ENCODE peak calls at places on chromosomes 1 and 21, in five cellular contexts. D, K, C, U and F are unnamed samples.

GRCh38 chr1:232221790-232222499 is 408.0 kb downstream of the SIPA1L2 start:
- DNase-seq in D (no peak), K (no peak), C (no peak), U (no peak), F (no peak)

GRCh38 chr1:156371553-156372264 is 2.7 kb downstream of the RHBG start:
- DNase-seq in D (no peak), K (peak), C (no peak), U (no peak), F (no peak)

GRCh38 chr1:1157033-1157365 is 16.7 kb upstream of the TTLL10 start:
- DNase-seq in D (no peak), K (no peak), C (no peak), U (no peak), F (no peak)

GRCh38 chr1:229199892-229200291 is 71.0 kb upstream of the RAB4A start:
- DNase-seq in D (peak), K (no peak), C (peak), U (no peak), F (no peak)

GRCh38 chr1:74523873-74524480 is 11.6 kb upstream of the LRRC53 start:
- DNase-seq in D (no peak), K (no peak), C (no peak), U (no peak), F (no peak)

GRCh38 chr1:209220048-209220524 is 363.4 kb upstream of the CAMK1G start:
- DNase-seq in D (no peak), K (no peak), C (no peak), U (no peak), F (no peak)

GRCh38 chr1:1305300-1306069 is 2.2 kb downstream of the ACAP3 start:
- DNase-seq in D (peak), K (peak), C (peak), U (no peak), F (peak)

GRCh38 chr21:30590297-30590696 is at the start of gene KRTAP22-2:
- DNase-seq in D (no peak), K (no peak), C (no peak), U (no peak), F (no peak)

GRCh38 chr1:12619396-12620141 is 1.6 kb upstream of the DHRS3 start:
- DNase-seq in D (peak), K (peak), C (peak), U (no peak), F (no peak)

GRCh38 chr1:59214764-59215208 is 82.1 kb upstream of the FGGY start:
- DNase-seq in D (no peak), K (peak), C (no peak), U (no peak), F (no peak)

GRCh38 chr1:77188770-77189169 is 30.5 kb downstream of the PIGK start:
- DNase-seq in D (no peak), K (no peak), C (no peak), U (no peak), F (no peak)

GRCh38 chr1:163877016-163877415 is 555.3 kb downstream of the NUF2 start:
- DNase-seq in D (no peak), K (no peak), C (no peak), U (no peak), F (no peak)

GRCh38 chr1:181104042-181104789 is 15.7 kb downstream of the IER5 start:
- DNase-seq in D (no peak), K (no peak), C (no peak), U (no peak), F (no peak)

GRCh38 chr1:21626921-21627339 is 42.2 kb downstream of the RAP1GAP start:
- DNase-seq in D (no peak), K (no peak), C (no peak), U (no peak), F (no peak)

GRCh38 chr1:202505356-202505755 is 156.9 kb downstream of the PPP1R12B start:
- DNase-seq in D (no peak), K (no peak), C (no peak), U (no peak), F (no peak)

GRCh38 chr21:31908106-31909031 is 35.5 kb downstream of the HUNK start:
- DNase-seq in D (no peak), K (peak), C (no peak), U (no peak), F (no peak)

GRCh38 chr1:57632401-57632800 is 208.5 kb upstream of the DAB1 start:
- DNase-seq in D (no peak), K (no peak), C (no peak), U (no peak), F (no peak)

GRCh38 chr21:42677339-42678117 is 24.1 kb downstream of the PDE9A start:
- DNase-seq in D (no peak), K (no peak), C (no peak), U (no peak), F (no peak)

GRCh38 chr1:180581635-180582039 is 22.9 kb downstream of the OVAAL start:
- DNase-seq in D (no peak), K (no peak), C (peak), U (no peak), F (no peak)

GRCh38 chr1:185091480-185091879 is 46.1 kb downstream of the RNF2 start:
- DNase-seq in D (no peak), K (no peak), C (no peak), U (no peak), F (no peak)

GRCh38 chr1:70392626-70393025 is 18.4 kb upstream of the CTH start:
- DNase-seq in D (no peak), K (no peak), C (no peak), U (no peak), F (no peak)

GRCh38 chr1:175152006-175152652 is 40.4 kb downstream of the KIAA0040 start:
- DNase-seq in D (peak), K (peak), C (peak), U (no peak), F (no peak)

GRCh38 chr1:156148236-156148635 is 5.1 kb upstream of the SEMA4A start:
- DNase-seq in D (no peak), K (no peak), C (no peak), U (peak), F (no peak)

GRCh38 chr1:78355646-78356045 is 135.1 kb upstream of the PTGFR start:
- DNase-seq in D (no peak), K (no peak), C (no peak), U (no peak), F (no peak)

GRCh38 chr1:41661428-41662060 is 177.1 kb upstream of the EDN2 start:
- DNase-seq in D (no peak), K (no peak), C (no peak), U (no peak), F (no peak)

GRCh38 chr1:154276797-154277196 is 4.4 kb downstream of the HAX1 start:
- DNase-seq in D (no peak), K (no peak), C (no peak), U (no peak), F (no peak)

GRCh38 chr1:206469411-206469932 is 804 bp upstream of the IKBKE start:
- DNase-seq in D (no peak), K (no peak), C (no peak), U (no peak), F (no peak)

GRCh38 chr1:155648207-155649147 is 38.5 kb downstream of the MSTO1 start:
- DNase-seq in D (no peak), K (peak), C (no peak), U (no peak), F (no peak)

GRCh38 chr1:117897551-117897950 is 31.9 kb downstream of the GDAP2 start:
- DNase-seq in D (no peak), K (no peak), C (no peak), U (no peak), F (no peak)

GRCh38 chr1:47661065-47661464 is 223.2 kb downstream of the FOXD2 start:
- DNase-seq in D (no peak), K (no peak), C (no peak), U (no peak), F (no peak)

GRCh38 chr1:47656719-47657685 is 219.2 kb downstream of the FOXD2 start:
- DNase-seq in D (no peak), K (no peak), C (no peak), U (no peak), F (no peak)

GRCh38 chr1:47658161-47658920 is 220.5 kb downstream of the FOXD2 start:
- DNase-seq in D (no peak), K (no peak), C (no peak), U (no peak), F (no peak)

GRCh38 chr1:47660622-47661021 is 222.8 kb downstream of the FOXD2 start:
- DNase-seq in D (no peak), K (no peak), C (no peak), U (no peak), F (no peak)

DNA sequence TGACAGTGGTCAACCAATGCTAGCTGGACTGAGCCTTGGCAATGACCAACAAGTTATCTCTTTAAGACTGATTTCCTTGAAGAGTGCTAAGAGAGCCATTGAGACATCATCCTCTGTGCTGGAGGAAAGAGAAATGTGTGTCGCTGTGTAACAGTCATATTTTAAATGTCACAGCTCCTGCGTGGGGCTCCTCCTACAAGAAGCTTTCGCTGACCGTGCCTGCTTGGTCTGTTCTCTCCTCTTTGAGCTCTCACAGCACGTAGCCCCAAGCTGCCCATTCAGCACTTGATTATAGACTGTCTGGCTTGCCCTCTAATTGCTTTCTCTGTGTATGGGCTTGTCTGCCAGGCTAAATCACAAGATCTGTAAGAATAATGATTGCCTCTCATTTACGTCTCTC is 221.3 kb downstream of the FOXD2 start:
- DNase-seq in D (no peak), K (no peak), C (no peak), U (no peak), F (no peak)
- TF ChIP-seq POLR2A in D (no peak), K (no peak), C (no peak), U (no peak), F (no peak)

GRCh38 chr1:116504308-116505156 is 66.3 kb downstream of the CD58 start:
- DNase-seq in D (peak), K (no peak), C (peak), U (peak), F (peak)
- TF ChIP-seq TAF1 in D (no peak), K (no peak), C (peak), U (no peak), F (no peak)

GRCh38 chr1:2587071-2587859 is 688 bp downstream of the PRXL2B start:
- DNase-seq in D (no peak), K (no peak), C (peak), U (no peak), F (no peak)
- TF ChIP-seq POLR2A in D (no peak), K (no peak), C (no peak), U (no peak), F (no peak)

GRCh38 chr1:247358920-247359319 is 27.3 kb upstream of the ZNF496 start:
- DNase-seq in D (no peak), K (no peak), C (no peak), U (no peak), F (no peak)

GRCh38 chr1:247360991-247361721 is 29.5 kb upstream of the ZNF496 start:
- DNase-seq in D (no peak), K (no peak), C (peak), U (no peak), F (no peak)

GRCh38 chr1:247360116-247360898 is 28.6 kb upstream of the ZNF496 start:
- DNase-seq in D (no peak), K (no peak), C (peak), U (no peak), F (no peak)

GRCh38 chr1:247357062-247357780 is 25.6 kb upstream of the ZNF496 start:
- DNase-seq in D (no peak), K (no peak), C (no peak), U (no peak), F (no peak)

GRCh38 chr1:247357781-247358211 is 26.1 kb upstream of the ZNF496 start:
- DNase-seq in D (no peak), K (no peak), C (no peak), U (peak), F (no peak)
- TF ChIP-seq TAF1 in D (no peak), K (no peak), C (no peak), U (no peak), F (no peak)

GRCh38 chr1:84571150-84571535 is 3.1 kb downstream of the CTBS start:
- DNase-seq in D (no peak), K (no peak), C (no peak), U (no peak), F (no peak)

GRCh38 chr1:84570436-84571149 is 3.6 kb downstream of the CTBS start:
- DNase-seq in D (no peak), K (no peak), C (no peak), U (no peak), F (no peak)

GRCh38 chr1:84573481-84573966 is 716 bp downstream of the CTBS start:
- DNase-seq in D (no peak), K (no peak), C (no peak), U (no peak), F (no peak)

GRCh38 chr1:84574936-84575335 is 696 bp upstream of the CTBS start:
- DNase-seq in D (no peak), K (no peak), C (no peak), U (no peak), F (no peak)

DNA sequence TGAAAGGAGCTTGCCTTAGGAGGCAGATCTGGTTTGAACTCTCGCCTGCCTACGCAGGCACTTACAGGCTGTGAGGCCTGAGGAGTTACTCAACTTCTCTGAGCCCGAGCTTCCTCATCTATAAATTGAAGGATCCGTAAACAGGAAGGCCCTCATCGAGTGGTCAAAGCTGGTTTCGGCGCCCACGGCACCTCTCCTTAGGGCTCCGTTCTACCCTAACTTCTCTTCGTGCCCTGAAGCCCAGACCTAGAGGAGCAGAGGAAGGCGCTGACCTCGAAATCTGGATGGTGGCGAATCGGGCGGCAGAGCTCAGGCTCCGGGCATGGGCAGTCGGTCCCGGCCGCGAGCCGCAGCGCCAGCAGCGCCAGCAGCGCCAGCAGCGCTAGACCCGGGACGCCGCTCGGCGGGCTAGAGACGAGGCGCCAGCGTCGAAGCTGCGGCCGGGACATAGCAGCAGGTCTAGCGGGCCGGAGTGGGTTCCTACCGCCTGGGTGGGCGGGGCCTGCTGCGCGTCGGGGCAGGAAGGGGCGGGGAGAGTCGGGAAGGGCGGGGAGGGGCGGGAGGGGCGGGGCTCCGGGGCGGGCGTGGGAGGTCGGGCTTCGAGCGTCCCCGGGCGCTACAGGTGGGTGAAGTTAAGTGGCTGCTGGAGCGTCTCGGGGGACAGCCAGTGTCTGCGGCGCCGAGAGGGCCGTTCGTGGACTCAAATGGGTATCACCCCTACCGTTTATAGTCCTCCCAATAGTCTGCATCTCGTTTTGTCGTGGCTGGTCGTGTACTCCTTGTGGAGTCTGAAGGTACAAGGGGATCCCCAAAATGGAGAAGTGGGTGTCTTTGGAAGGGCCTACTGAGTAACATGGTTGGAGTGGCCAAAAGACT is at the start of gene CTBS:
- DNase-seq in D (peak), K (peak), C (peak), U (peak), F (peak)
- TF ChIP-seq POLR2A in D (peak), K (peak), C (peak), U (peak), F (peak)

GRCh38 chr1:27145934-27146354 is 9.0 kb downstream of the SLC9A1 start:
- DNase-seq in D (no peak), K (no peak), C (peak), U (no peak), F (no peak)
- TF ChIP-seq TAF1 in D (no peak), K (no peak), C (no peak), U (no peak), F (no peak)